ENCODE peak calls at places on chromosomes 4 and X, in four cellular contexts. T is mammary epithelial cell, K is HepG2, E is SK-N-SH. P is an unnamed sample.

GRCh38 chr4:32884198-32884597 is 2164.0 kb downstream of the PCDH7 start:
- DNase-seq in T (no peak), K (no peak), E (no peak), P (no peak)

GRCh38 chr4:96352051-96352517 is 512.2 kb downstream of the PDHA2 start:
- DNase-seq in T (peak), K (peak), E (peak), P (peak)

GRCh38 chr4:183658362-183659028 is 490 bp downstream of the RWDD4 start:
- DNase-seq in T (peak), K (peak), E (peak), P (peak)

GRCh38 chrX:119673336-119673735 is 19.6 kb downstream of the SEPTIN6 start:
- DNase-seq in T (no peak), K (no peak), E (no peak), P (no peak)

GRCh38 chrX:135275973-135276372 is 24.1 kb downstream of the ETDA start:
- DNase-seq in T (no peak), K (no peak), E (no peak), P (no peak)

GRCh38 chr4:149823770-149824221 is 8.2 kb upstream of the IQCM start:
- DNase-seq in T (peak), K (no peak), E (no peak), P (no peak)

GRCh38 chr4:116055857-116056827 is 942.7 kb upstream of the NDST4 start:
- DNase-seq in T (peak), K (no peak), E (peak), P (no peak)

GRCh38 chr4:183797041-183797444 is 108.1 kb upstream of the STOX2 start:
- DNase-seq in T (peak), K (no peak), E (no peak), P (no peak)

GRCh38 chr4:2076908-2077534 is 17.9 kb downstream of the NAT8L start:
- DNase-seq in T (no peak), K (peak), E (no peak), P (peak)

GRCh38 chr4:74123065-74123728 is 24.2 kb upstream of the CXCL2 start:
- DNase-seq in T (no peak), K (peak), E (no peak), P (no peak)

GRCh38 chrX:23008431-23009099 is 8.8 kb downstream of the DDX53 start:
- DNase-seq in T (no peak), K (peak), E (peak), P (no peak)

GRCh38 chrX:115332832-115333231 is 43.3 kb downstream of the LUZP4 start:
- DNase-seq in T (no peak), K (no peak), E (no peak), P (no peak)

GRCh38 chrX:120262781-120263719 is 12.4 kb downstream of the ZBTB33 start:
- DNase-seq in T (no peak), K (no peak), E (no peak), P (peak)

GRCh38 chr4:140861359-140862181 is 105.4 kb upstream of the TBC1D9 start:
- DNase-seq in T (peak), K (peak), E (peak), P (peak)

GRCh38 chrX:82362550-82362949 is 1145.5 kb upstream of the POU3F4 start:
- DNase-seq in T (no peak), K (no peak), E (no peak), P (no peak)

GRCh38 chr4:88012652-88013051 is 5.2 kb downstream of the PKD2 start:
- DNase-seq in T (no peak), K (no peak), E (no peak), P (no peak)

GRCh38 chr4:88008624-88009235 is 1.3 kb downstream of the PKD2 start:
- DNase-seq in T (peak), K (no peak), E (peak), P (no peak)

GRCh38 chr4:88009871-88010270 is 2.4 kb downstream of the PKD2 start:
- DNase-seq in T (peak), K (no peak), E (no peak), P (no peak)

GRCh38 chr4:88008133-88008621 is 742 bp downstream of the PKD2 start:
- DNase-seq in T (peak), K (peak), E (peak), P (peak)

GRCh38 chr4:88010921-88011320 is 3.5 kb downstream of the PKD2 start:
- DNase-seq in T (no peak), K (no peak), E (no peak), P (no peak)
- H3K9ac ChIP-seq in T (peak), K (no peak), E (peak), P (no peak)

DNA sequence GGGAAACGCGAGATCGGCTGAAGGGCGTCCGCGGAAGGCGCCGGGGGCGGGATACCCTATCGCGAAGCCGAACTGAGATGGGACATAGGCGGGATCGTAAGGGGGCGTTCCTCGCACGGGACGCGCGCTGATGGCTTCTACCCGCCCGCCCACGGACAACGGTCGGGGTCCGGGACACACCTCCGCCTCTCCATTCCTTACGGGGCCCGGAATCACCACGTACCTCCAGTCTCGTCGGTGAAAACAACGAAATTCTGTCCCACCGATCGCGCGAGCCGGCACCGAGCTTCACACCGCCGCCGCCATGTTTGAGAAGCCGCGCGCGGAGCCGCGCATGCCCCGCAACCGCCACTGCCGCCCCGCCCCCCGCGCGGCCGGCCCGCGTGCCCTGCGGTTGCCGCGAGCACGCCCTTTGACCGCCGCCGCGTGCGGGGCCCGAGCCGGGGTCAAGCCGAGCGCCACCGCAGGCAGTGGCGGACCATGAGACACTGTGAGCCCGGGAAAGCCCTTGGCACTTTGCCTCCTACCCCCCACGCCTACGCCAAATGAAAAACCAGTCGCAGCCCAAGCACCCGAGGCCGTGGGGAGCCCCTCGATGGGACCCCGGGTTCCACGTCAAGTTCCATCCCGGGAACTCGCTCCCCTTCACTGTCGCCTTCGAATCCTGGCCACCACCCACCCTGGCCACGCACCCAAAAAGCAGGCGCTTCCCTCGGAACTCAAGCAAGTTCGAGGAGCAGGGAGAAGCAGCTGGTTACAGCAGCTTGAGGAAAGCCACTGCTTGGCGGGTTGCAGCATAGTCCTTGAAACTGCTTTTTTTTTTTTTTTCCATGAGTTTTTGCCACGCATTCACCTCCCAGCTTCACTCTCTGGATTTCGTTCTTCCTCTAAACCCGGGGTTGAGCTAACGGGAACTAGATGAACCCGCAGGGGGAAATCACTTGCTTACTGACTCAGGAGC is at the start of gene SCML2:
- DNase-seq in T (peak), K (peak), E (peak), P (peak)
- H3K4me3 ChIP-seq in T (peak), K (peak), E (peak), P (peak)

DNA sequence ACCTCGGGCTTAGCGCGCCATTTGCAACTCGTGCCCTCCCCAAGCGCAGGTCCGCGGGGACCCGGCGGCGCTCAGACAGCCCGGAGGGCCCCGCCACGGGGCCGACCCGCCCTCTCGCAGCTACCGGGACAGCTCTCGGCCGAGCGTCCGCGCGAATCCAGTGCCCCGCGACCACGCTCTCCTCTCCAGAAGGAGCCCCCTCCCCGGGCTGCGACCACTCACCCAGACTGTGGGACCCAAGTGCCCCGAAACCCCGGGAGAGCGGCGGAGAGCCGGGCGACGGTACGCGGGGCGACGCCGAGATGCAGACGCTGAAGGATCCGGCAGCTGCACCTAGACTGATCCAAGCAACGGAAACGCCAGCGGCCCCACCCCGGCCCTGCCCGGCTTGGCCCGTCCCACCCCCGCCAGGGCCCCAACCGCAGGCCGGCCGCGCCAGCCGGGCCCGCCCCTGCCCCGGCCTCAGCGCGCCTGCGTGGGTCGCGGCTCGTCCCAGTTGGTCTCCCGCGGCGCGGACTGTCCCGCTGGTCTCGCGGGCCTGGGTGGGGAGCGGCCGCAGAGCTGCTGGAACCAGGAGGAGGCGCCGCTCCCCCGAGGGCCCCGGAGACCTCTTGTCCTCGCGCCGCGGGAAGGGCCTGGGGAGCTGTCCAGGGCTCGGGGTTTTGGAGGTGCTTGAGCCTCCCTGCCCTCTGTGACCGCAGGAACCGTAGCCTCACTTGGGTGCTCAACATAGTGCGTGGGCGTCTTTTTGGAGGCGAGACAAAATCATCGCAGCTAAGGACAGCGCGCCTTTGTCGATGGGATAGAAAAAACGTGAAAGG is at the start of gene ANXA5:
- DNase-seq in T (peak), K (peak), E (peak), P (peak)
- TF ChIP-seq CTCF in T (peak), K (peak), E (peak), P (peak)

DNA sequence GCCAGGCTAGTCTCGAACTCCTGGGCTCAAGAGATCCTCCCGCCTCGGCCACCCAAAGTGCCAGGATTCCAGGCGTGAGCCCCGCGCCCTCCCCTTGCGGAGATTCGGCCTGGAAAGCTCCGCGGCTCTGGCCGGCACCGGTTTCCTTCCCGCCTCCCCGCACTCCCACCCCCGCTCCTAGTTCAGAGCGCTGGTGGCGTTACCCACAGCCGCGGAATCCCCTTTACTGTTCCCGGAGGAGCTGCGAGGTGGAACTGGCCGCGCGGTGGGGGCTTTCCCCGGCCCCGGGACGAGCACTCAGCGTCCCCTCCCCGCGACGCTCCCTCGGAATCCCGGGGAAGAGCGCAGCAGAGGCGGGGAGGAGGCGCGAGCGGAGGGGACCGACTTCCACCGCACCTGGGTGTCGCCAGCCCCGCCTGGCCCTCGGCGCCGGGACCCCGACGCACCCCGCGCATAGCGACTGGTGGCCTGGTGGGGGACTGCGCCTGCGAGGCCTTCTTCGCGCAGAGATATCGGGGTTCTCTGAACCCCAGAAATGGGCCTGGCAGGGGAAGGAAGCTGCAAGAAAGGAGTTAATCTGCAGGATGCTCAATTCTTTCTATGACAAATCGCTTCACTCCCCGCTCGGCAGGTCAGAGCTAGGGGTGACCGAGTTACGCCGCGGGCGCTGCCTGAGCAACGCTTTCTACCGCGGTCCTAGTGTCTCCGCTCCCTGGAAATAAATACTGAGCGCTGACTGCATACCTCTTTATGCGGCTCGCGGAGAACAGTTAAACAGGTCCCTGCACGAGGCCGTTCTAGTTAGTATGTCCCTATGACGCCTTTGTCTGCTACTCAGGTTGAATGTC is 14.6 kb upstream of the SLC25A4 start:
- DNase-seq in T (peak), K (no peak), E (peak), P (peak)
- H3K9ac ChIP-seq in T (peak), K (no peak), E (no peak), P (no peak)

GRCh38 chrX:142978130-142978684 is 47.5 kb upstream of the SPANXN4 start:
- DNase-seq in T (no peak), K (no peak), E (no peak), P (no peak)
- H3K4me3 ChIP-seq in T (no peak), K (no peak), E (no peak), P (no peak)

GRCh38 chr4:160370046-160370445 is 1267.2 kb downstream of the RAPGEF2 start:
- DNase-seq in T (peak), K (no peak), E (no peak), P (no peak)
- TF ChIP-seq CTCF in T (no peak), K (no peak), E (no peak), P (peak)

GRCh38 chr4:8390604-8391003 is 49.9 kb downstream of the ACOX3 start:
- DNase-seq in T (no peak), K (no peak), E (no peak), P (no peak)
- H3K9ac ChIP-seq in T (no peak), K (no peak), E (no peak), P (no peak)

GRCh38 chr4:169286562-169287301 is 16.0 kb upstream of the SH3RF1 start:
- DNase-seq in T (peak), K (no peak), E (no peak), P (peak)
- H3K4me3 ChIP-seq in T (no peak), K (no peak), E (no peak), P (no peak)